ENCODE peak calls at places on chromosomes 7 and 10, in five cellular contexts. Y is stimulated activated CD8-positive, alpha-beta memory T cell treated with anti-CD3 and anti-CD28 coated beads, Interleukin-4, amount 100 ng/mL, for 4 hours; X is NCI-H460; W is caudate nucleus; K is T-helper 2 cell. Q is an unnamed sample.

GRCh38 chr10:77287647-77288120 is 349.9 kb downstream of the KCNMA1 start:
- DNase-seq in Y (no peak), X (no peak), W (no peak), K (no peak), Q (no peak)

GRCh38 chr7:64951250-64951848 is 39.5 kb downstream of the ZNF117 start:
- DNase-seq in Y (no peak), X (peak), W (no peak), K (no peak), Q (peak)

GRCh38 chr7:137572071-137572784 is 228.7 kb upstream of the PTN start:
- DNase-seq in Y (no peak), X (no peak), W (no peak), K (no peak), Q (no peak)

GRCh38 chr7:116538138-116538537 is 13.3 kb downstream of the CAV1 start:
- DNase-seq in Y (no peak), X (no peak), W (no peak), K (no peak), Q (no peak)

GRCh38 chr7:87934699-87935372 is 785 bp downstream of the ADAM22 start:
- DNase-seq in Y (no peak), X (no peak), W (no peak), K (no peak), Q (peak)

GRCh38 chr7:80047856-80048459 is 86.7 kb upstream of the GNAI1 start:
- DNase-seq in Y (no peak), X (no peak), W (no peak), K (no peak), Q (no peak)

GRCh38 chr7:44431091-44431608 is 59.3 kb downstream of the NUDCD3 start:
- DNase-seq in Y (no peak), X (no peak), W (no peak), K (no peak), Q (peak)

GRCh38 chr10:121988361-121989324 is at the start of gene TACC2:
- DNase-seq in Y (no peak), X (no peak), W (peak), K (no peak), Q (no peak)

GRCh38 chr7:111517441-111518037 is 44.8 kb downstream of the IMMP2L start:
- DNase-seq in Y (no peak), X (no peak), W (no peak), K (no peak), Q (no peak)

GRCh38 chr7:22476822-22477221 is 23.2 kb downstream of the STEAP1B start:
- DNase-seq in Y (no peak), X (no peak), W (no peak), K (no peak), Q (no peak)

GRCh38 chr10:17113346-17113745 is 16.3 kb downstream of the CUBN start:
- DNase-seq in Y (no peak), X (no peak), W (no peak), K (no peak), Q (no peak)

GRCh38 chr7:2878306-2878705 is 34.2 kb upstream of the GNA12 start:
- DNase-seq in Y (no peak), X (no peak), W (no peak), K (no peak), Q (no peak)

GRCh38 chr7:88500146-88500545 is 193.5 kb upstream of the STEAP4 start:
- DNase-seq in Y (no peak), X (no peak), W (no peak), K (no peak), Q (no peak)

GRCh38 chr7:96330193-96330592 is 8.3 kb upstream of the SLC25A13 start:
- DNase-seq in Y (no peak), X (no peak), W (no peak), K (no peak), Q (no peak)

GRCh38 chr7:121126801-121127534 is 138.5 kb downstream of the CPED1 start:
- DNase-seq in Y (no peak), X (peak), W (no peak), K (no peak), Q (no peak)

GRCh38 chr10:103855424-103855823 is at the start of gene SH3PXD2A:
- DNase-seq in Y (no peak), X (no peak), W (no peak), K (peak), Q (no peak)

GRCh38 chr7:132480534-132480933 is 95.7 kb downstream of the PLXNA4 start:
- DNase-seq in Y (no peak), X (no peak), W (no peak), K (no peak), Q (no peak)

GRCh38 chr10:31886885-31887284 is 41.7 kb downstream of the ARHGAP12 start:
- DNase-seq in Y (no peak), X (no peak), W (no peak), K (no peak), Q (no peak)

GRCh38 chr7:80230327-80230726 is 95.7 kb downstream of the GNAI1 start:
- DNase-seq in Y (no peak), X (no peak), W (no peak), K (no peak), Q (no peak)

GRCh38 chr7:27453702-27454405 is 208.8 kb downstream of the HIBADH start:
- DNase-seq in Y (no peak), X (no peak), W (no peak), K (no peak), Q (no peak)

GRCh38 chr10:12981570-12981969 is 19.9 kb downstream of the CCDC3 start:
- DNase-seq in Y (no peak), X (no peak), W (no peak), K (no peak), Q (no peak)

GRCh38 chr7:41881313-41882130 is 178.6 kb upstream of the INHBA start:
- DNase-seq in Y (peak), X (no peak), W (no peak), K (peak), Q (no peak)